ENCODE peak calls at places on chromosomes 4 and X, in five cellular contexts. One of them, this sample, is unnamed.

GRCh38 chr4:44157611-44158277 is 290.9 kb downstream of the KCTD8 start:
- DNase-seq in colonic mucosa: no peak
- DNase-seq in cardiac muscle cell: no peak
- DNase-seq in adrenal gland: no peak
- DNase-seq in CD4-positive, alpha-beta T cell: no peak
- DNase-seq in this sample: no peak

GRCh38 chr4:81436928-81437327 is 34.8 kb downstream of the RASGEF1B start:
- DNase-seq in colonic mucosa: peak; percentile 58
- DNase-seq in cardiac muscle cell: no peak
- DNase-seq in CD4-positive, alpha-beta T cell: no peak
- DNase-seq in adrenal gland: no peak
- DNase-seq in this sample: no peak

GRCh38 chrX:40759374-40759773 is 24.0 kb upstream of the MED14 start:
- DNase-seq in cardiac muscle cell: no peak
- DNase-seq in colonic mucosa: no peak
- DNase-seq in adrenal gland: no peak
- DNase-seq in CD4-positive, alpha-beta T cell: no peak
- DNase-seq in this sample: no peak

GRCh38 chr4:1413687-1414479 is 7.6 kb upstream of the NKX1-1 start:
- DNase-seq in adrenal gland: no peak
- DNase-seq in colonic mucosa: no peak
- DNase-seq in cardiac muscle cell: no peak
- DNase-seq in CD4-positive, alpha-beta T cell: no peak
- DNase-seq in this sample: no peak

GRCh38 chrX:13902406-13902805 is 85.5 kb upstream of the GPM6B start:
- DNase-seq in adrenal gland: no peak
- DNase-seq in colonic mucosa: no peak
- DNase-seq in cardiac muscle cell: no peak
- DNase-seq in CD4-positive, alpha-beta T cell: no peak
- DNase-seq in this sample: no peak

GRCh38 chrX:96683997-96684338 is 674 bp upstream of the DIAPH2 start:
- DNase-seq in CD4-positive, alpha-beta T cell: no peak
- DNase-seq in cardiac muscle cell: peak; percentile 30
- DNase-seq in adrenal gland: no peak
- DNase-seq in colonic mucosa: no peak
- DNase-seq in this sample: no peak

GRCh38 chr4:25883565-25883964 is 20.8 kb upstream of the SEL1L3 start:
- DNase-seq in colonic mucosa: no peak
- DNase-seq in cardiac muscle cell: no peak
- DNase-seq in adrenal gland: no peak
- DNase-seq in CD4-positive, alpha-beta T cell: no peak
- DNase-seq in this sample: no peak

GRCh38 chr4:8917868-8918783 is 46.5 kb upstream of the HMX1 start:
- DNase-seq in cardiac muscle cell: peak; percentile 45
- DNase-seq in adrenal gland: peak; percentile 35
- DNase-seq in colonic mucosa: peak; percentile 68
- DNase-seq in CD4-positive, alpha-beta T cell: no peak
- DNase-seq in this sample: peak; percentile 42

GRCh38 chr4:101157415-101158135 is 189.8 kb downstream of the PPP3CA start:
- DNase-seq in cardiac muscle cell: no peak
- DNase-seq in CD4-positive, alpha-beta T cell: no peak
- DNase-seq in colonic mucosa: no peak
- DNase-seq in adrenal gland: no peak
- DNase-seq in this sample: no peak

GRCh38 chrX:22135171-22135711 is 103.1 kb downstream of the PHEX start:
- DNase-seq in CD4-positive, alpha-beta T cell: no peak
- DNase-seq in colonic mucosa: no peak
- DNase-seq in cardiac muscle cell: peak; percentile 50
- DNase-seq in adrenal gland: no peak
- DNase-seq in this sample: no peak

GRCh38 chrX:33128048-33128805 is 83.1 kb downstream of the DMD start:
- DNase-seq in adrenal gland: no peak
- DNase-seq in colonic mucosa: no peak
- DNase-seq in cardiac muscle cell: no peak
- DNase-seq in CD4-positive, alpha-beta T cell: no peak
- DNase-seq in this sample: no peak

GRCh38 chr4:140372607-140373327 is 679 bp upstream of the SCOC start:
- DNase-seq in adrenal gland: no peak
- DNase-seq in colonic mucosa: no peak
- DNase-seq in cardiac muscle cell: peak; percentile 14
- DNase-seq in CD4-positive, alpha-beta T cell: peak; percentile 32
- DNase-seq in this sample: no peak

GRCh38 chr4:242121-242848 is 63.0 kb downstream of the ZNF732 start:
- DNase-seq in colonic mucosa: peak; percentile 66
- DNase-seq in cardiac muscle cell: peak; percentile 77
- DNase-seq in adrenal gland: peak; percentile 70
- DNase-seq in CD4-positive, alpha-beta T cell: peak; percentile 52
- DNase-seq in this sample: peak; percentile 29

GRCh38 chr4:147768113-147768512 is 36.2 kb downstream of the ARHGAP10 start:
- DNase-seq in CD4-positive, alpha-beta T cell: no peak
- DNase-seq in adrenal gland: no peak
- DNase-seq in colonic mucosa: no peak
- DNase-seq in cardiac muscle cell: peak; percentile 94
- DNase-seq in this sample: peak; percentile 85

GRCh38 chr4:41723286-41723685 is 25.2 kb downstream of the PHOX2B start:
- DNase-seq in colonic mucosa: no peak
- DNase-seq in CD4-positive, alpha-beta T cell: no peak
- DNase-seq in adrenal gland: no peak
- DNase-seq in cardiac muscle cell: no peak
- DNase-seq in this sample: no peak

GRCh38 chr4:184792334-184792733 is 33.4 kb downstream of the ACSL1 start:
- DNase-seq in CD4-positive, alpha-beta T cell: no peak
- DNase-seq in adrenal gland: no peak
- DNase-seq in colonic mucosa: no peak
- DNase-seq in cardiac muscle cell: no peak
- DNase-seq in this sample: no peak

GRCh38 chr4:82380344-82380743 is 6.6 kb upstream of the HNRNPD start:
- DNase-seq in CD4-positive, alpha-beta T cell: no peak
- DNase-seq in adrenal gland: no peak
- DNase-seq in colonic mucosa: no peak
- DNase-seq in cardiac muscle cell: no peak
- DNase-seq in this sample: no peak

GRCh38 chr4:135365065-135365464 is 1163.5 kb upstream of the PABPC4L start:
- DNase-seq in adrenal gland: no peak
- DNase-seq in CD4-positive, alpha-beta T cell: no peak
- DNase-seq in cardiac muscle cell: peak; percentile 16
- DNase-seq in colonic mucosa: no peak
- DNase-seq in this sample: peak; percentile 32

GRCh38 chrX:43836435-43837184 is 45.6 kb downstream of the MAOB start:
- DNase-seq in CD4-positive, alpha-beta T cell: no peak
- DNase-seq in adrenal gland: no peak
- DNase-seq in colonic mucosa: no peak
- DNase-seq in cardiac muscle cell: peak; percentile 40
- DNase-seq in this sample: peak; percentile 3

DNA sequence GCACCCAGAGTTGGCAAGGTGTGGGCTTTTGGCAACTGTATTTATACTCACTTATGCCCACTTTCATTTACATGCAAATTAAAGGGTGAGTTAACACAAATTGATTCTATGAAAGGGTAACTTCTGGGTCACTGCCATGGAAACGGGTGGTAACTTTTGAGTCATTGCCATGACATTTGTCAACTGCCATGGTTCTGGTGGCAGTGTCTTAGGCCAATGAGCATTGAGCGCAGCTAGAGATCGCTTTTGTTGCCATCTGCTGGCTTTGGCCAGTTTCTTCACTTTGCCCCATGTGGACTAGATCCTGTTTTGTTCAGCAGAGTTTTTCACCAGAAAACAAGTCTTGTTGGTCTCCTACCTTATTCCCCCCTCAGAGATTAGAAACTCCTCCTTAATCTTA is 170.8 kb upstream of the NUDT6 start:
- DNase-seq in colonic mucosa: no peak
- DNase-seq in adrenal gland: no peak
- DNase-seq in CD4-positive, alpha-beta T cell: no peak
- DNase-seq in cardiac muscle cell: no peak
- DNase-seq in this sample: no peak
- TF ChIP-seq CTCF in colonic mucosa: no peak
- TF ChIP-seq CTCF in adrenal gland: no peak
- TF ChIP-seq CTCF in CD4-positive, alpha-beta T cell: no peak
- TF ChIP-seq CTCF in cardiac muscle cell: no peak
- TF ChIP-seq CTCF in this sample: no peak

GRCh38 chr4:111631157-111631999 is 513.9 kb upstream of the FAM241A start:
- DNase-seq in CD4-positive, alpha-beta T cell: no peak
- DNase-seq in cardiac muscle cell: peak; percentile 35
- DNase-seq in adrenal gland: no peak
- DNase-seq in colonic mucosa: no peak
- DNase-seq in this sample: peak; percentile 47
- TF ChIP-seq CTCF in CD4-positive, alpha-beta T cell: no peak
- TF ChIP-seq CTCF in cardiac muscle cell: peak; percentile 53
- TF ChIP-seq CTCF in adrenal gland: peak; percentile 19
- TF ChIP-seq CTCF in colonic mucosa: no peak
- TF ChIP-seq CTCF in this sample: peak; percentile 88

GRCh38 chrX:138775501-138775900 is 64.0 kb upstream of the FGF13 start:
- DNase-seq in cardiac muscle cell: peak; percentile 29
- DNase-seq in colonic mucosa: no peak
- DNase-seq in CD4-positive, alpha-beta T cell: no peak
- DNase-seq in adrenal gland: no peak
- DNase-seq in this sample: peak; percentile 13
- TF ChIP-seq CTCF in cardiac muscle cell: peak; percentile 28
- TF ChIP-seq CTCF in colonic mucosa: peak; percentile 23
- TF ChIP-seq CTCF in CD4-positive, alpha-beta T cell: no peak
- TF ChIP-seq CTCF in adrenal gland: no peak
- TF ChIP-seq CTCF in this sample: peak; percentile 66

DNA sequence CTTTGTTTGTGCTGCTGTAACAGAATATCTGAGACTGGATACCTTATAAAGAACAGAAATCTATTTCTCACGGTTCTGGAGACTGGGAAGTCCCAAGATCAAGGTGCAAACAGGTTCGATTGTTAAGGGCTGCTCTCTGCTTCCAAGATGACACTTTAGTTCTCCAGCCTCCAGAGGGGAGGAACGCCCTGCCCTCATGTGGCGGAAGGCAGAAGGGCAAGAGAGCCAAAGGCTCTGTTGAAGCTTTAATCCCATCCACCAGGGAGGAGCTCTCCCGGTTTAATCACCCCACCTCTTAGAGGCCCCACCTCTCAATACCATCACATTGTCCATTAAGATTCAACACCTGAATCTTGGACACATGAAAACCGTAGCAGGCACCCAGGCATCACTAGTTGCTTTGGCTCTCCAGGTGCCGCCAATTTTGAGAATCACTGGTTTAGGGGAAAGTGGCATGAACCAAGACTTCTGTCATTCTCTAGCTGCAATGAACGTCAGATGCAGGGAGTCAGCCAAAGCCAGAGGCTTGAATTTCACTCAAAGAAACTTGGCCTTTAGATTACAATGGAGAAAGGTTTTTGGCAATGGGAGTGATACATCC is 15.6 kb downstream of the FHL1 start:
- DNase-seq in cardiac muscle cell: peak; percentile 60
- DNase-seq in colonic mucosa: peak; percentile 51
- DNase-seq in adrenal gland: no peak
- DNase-seq in CD4-positive, alpha-beta T cell: peak; percentile 35
- DNase-seq in this sample: peak; percentile 53
- TF ChIP-seq CTCF in cardiac muscle cell: peak; percentile 76
- TF ChIP-seq CTCF in colonic mucosa: peak; percentile 69
- TF ChIP-seq CTCF in adrenal gland: peak; percentile 49
- TF ChIP-seq CTCF in CD4-positive, alpha-beta T cell: peak; percentile 55
- TF ChIP-seq CTCF in this sample: peak; percentile 78

DNA sequence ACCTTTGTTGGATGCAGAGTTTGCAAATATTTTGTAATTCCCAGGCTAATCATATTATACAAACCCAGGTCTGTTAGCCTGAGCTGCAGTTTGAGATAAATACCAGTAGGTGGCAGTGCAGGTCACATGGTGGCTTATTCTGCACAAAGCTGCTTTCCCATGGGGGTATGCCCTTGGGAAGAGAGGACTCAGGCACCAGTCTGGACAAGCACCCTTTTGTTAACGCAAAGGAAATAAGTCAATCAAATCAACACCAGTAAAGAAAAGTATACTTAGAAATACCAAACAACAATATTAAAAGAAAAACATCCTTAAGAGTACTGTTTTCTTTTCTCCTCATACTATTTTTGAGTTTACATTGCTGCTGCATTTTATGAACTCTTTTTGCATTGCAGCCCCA is 389.0 kb upstream of the ZFP42 start:
- DNase-seq in colonic mucosa: peak; percentile 27
- DNase-seq in cardiac muscle cell: peak; percentile 72
- DNase-seq in adrenal gland: no peak
- DNase-seq in CD4-positive, alpha-beta T cell: no peak
- DNase-seq in this sample: peak; percentile 42
- TF ChIP-seq CTCF in colonic mucosa: peak; percentile 92
- TF ChIP-seq CTCF in cardiac muscle cell: peak; percentile 76
- TF ChIP-seq CTCF in adrenal gland: peak; percentile 82
- TF ChIP-seq CTCF in CD4-positive, alpha-beta T cell: peak; percentile 60
- TF ChIP-seq CTCF in this sample: peak; percentile 96

DNA sequence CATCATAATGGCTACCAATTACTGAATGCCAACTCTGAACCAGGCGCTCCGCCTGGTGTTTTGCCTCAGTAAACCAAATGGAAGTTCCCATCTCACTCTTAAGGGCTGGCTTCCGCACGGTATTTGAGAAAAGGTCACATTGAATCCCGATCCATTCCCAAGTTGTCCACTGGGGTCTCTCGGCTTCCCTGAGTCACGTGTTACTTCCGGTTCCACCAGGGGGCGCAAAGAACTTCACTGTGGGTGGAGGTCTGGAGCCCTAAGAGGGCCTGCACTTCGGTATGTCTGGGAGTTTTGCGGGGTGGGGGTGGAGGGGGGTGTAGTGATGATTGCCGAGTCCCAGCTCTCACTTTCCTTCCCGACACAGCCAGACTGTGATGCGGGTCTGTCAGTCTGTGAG is 13.4 kb upstream of the NHS start:
- DNase-seq in CD4-positive, alpha-beta T cell: no peak
- DNase-seq in colonic mucosa: no peak
- DNase-seq in adrenal gland: no peak
- DNase-seq in cardiac muscle cell: no peak
- DNase-seq in this sample: no peak
- TF ChIP-seq CTCF in CD4-positive, alpha-beta T cell: no peak
- TF ChIP-seq CTCF in colonic mucosa: no peak
- TF ChIP-seq CTCF in adrenal gland: no peak
- TF ChIP-seq CTCF in cardiac muscle cell: no peak
- TF ChIP-seq CTCF in this sample: peak; percentile 46

GRCh38 chr4:120055795-120056194 is 10.9 kb downstream of the MAD2L1 start:
- DNase-seq in CD4-positive, alpha-beta T cell: no peak
- DNase-seq in cardiac muscle cell: no peak
- DNase-seq in adrenal gland: no peak
- DNase-seq in colonic mucosa: no peak
- DNase-seq in this sample: no peak

GRCh38 chr4:120055167-120055566 is 11.5 kb downstream of the MAD2L1 start:
- DNase-seq in cardiac muscle cell: no peak
- DNase-seq in CD4-positive, alpha-beta T cell: no peak
- DNase-seq in colonic mucosa: no peak
- DNase-seq in adrenal gland: no peak
- DNase-seq in this sample: no peak

GRCh38 chr4:120057416-120057815 is 9.2 kb downstream of the MAD2L1 start:
- DNase-seq in colonic mucosa: no peak
- DNase-seq in adrenal gland: no peak
- DNase-seq in CD4-positive, alpha-beta T cell: no peak
- DNase-seq in cardiac muscle cell: no peak
- DNase-seq in this sample: no peak

GRCh38 chr4:120053916-120054315 is 12.7 kb downstream of the MAD2L1 start:
- DNase-seq in colonic mucosa: no peak
- DNase-seq in cardiac muscle cell: no peak
- DNase-seq in CD4-positive, alpha-beta T cell: no peak
- DNase-seq in adrenal gland: no peak
- DNase-seq in this sample: no peak

GRCh38 chr4:120056249-120056648 is 10.4 kb downstream of the MAD2L1 start:
- DNase-seq in adrenal gland: no peak
- DNase-seq in colonic mucosa: no peak
- DNase-seq in cardiac muscle cell: peak; percentile 48
- DNase-seq in CD4-positive, alpha-beta T cell: no peak
- DNase-seq in this sample: peak; percentile 42
- TF ChIP-seq CTCF in adrenal gland: no peak
- TF ChIP-seq CTCF in colonic mucosa: no peak
- TF ChIP-seq CTCF in cardiac muscle cell: no peak
- TF ChIP-seq CTCF in CD4-positive, alpha-beta T cell: no peak
- TF ChIP-seq CTCF in this sample: peak; percentile 74

GRCh38 chrX:100819837-100820666 is at the start of gene CSTF2:
- DNase-seq in adrenal gland: peak; percentile 79
- DNase-seq in CD4-positive, alpha-beta T cell: peak; percentile 79
- DNase-seq in colonic mucosa: peak; percentile 81
- DNase-seq in cardiac muscle cell: peak; percentile 87
- DNase-seq in this sample: peak; percentile 69
- TF ChIP-seq CTCF in adrenal gland: no peak
- TF ChIP-seq CTCF in CD4-positive, alpha-beta T cell: no peak
- TF ChIP-seq CTCF in colonic mucosa: no peak
- TF ChIP-seq CTCF in cardiac muscle cell: peak; percentile 2
- TF ChIP-seq CTCF in this sample: no peak

This sample was measured in HFFc6.